ENCODE peak calls at places on chromosomes 2 and 18, in five cellular contexts. One of them, this sample, is unnamed.

GRCh38 chr2:161905389-161906046 is 168.5 kb downstream of the DPP4 start:
- DNase-seq in fibroblast of villous mesenchyme: no peak
- DNase-seq in AG04449: no peak
- DNase-seq in lung: no peak
- DNase-seq in NB4: no peak
- DNase-seq in this sample: peak

GRCh38 chr18:32040936-32041335 is 22.3 kb downstream of the RNF125 start:
- DNase-seq in NB4: peak
- DNase-seq in fibroblast of villous mesenchyme: no peak
- DNase-seq in AG04449: no peak
- DNase-seq in lung: no peak
- DNase-seq in this sample: no peak

GRCh38 chr2:159755788-159756187 is 42.2 kb downstream of the CD302 start:
- DNase-seq in AG04449: no peak
- DNase-seq in lung: no peak
- DNase-seq in fibroblast of villous mesenchyme: peak
- DNase-seq in NB4: peak
- DNase-seq in this sample: peak

GRCh38 chr18:74139888-74140287 is 7.7 kb downstream of the FBXO15 start:
- DNase-seq in NB4: peak
- DNase-seq in fibroblast of villous mesenchyme: peak
- DNase-seq in AG04449: no peak
- DNase-seq in lung: no peak
- DNase-seq in this sample: no peak

GRCh38 chr2:175393851-175394250 is 212.3 kb upstream of the ATP5MC3 start:
- DNase-seq in AG04449: no peak
- DNase-seq in NB4: no peak
- DNase-seq in lung: no peak
- DNase-seq in fibroblast of villous mesenchyme: no peak
- DNase-seq in this sample: peak

GRCh38 chr18:75244336-75244735 is 33.7 kb downstream of the TSHZ1 start:
- DNase-seq in fibroblast of villous mesenchyme: no peak
- DNase-seq in lung: no peak
- DNase-seq in AG04449: no peak
- DNase-seq in NB4: peak
- DNase-seq in this sample: peak

GRCh38 chr2:236578411-236578846 is 8.8 kb downstream of the ACKR3 start:
- DNase-seq in fibroblast of villous mesenchyme: no peak
- DNase-seq in AG04449: no peak
- DNase-seq in NB4: no peak
- DNase-seq in lung: no peak
- DNase-seq in this sample: no peak

GRCh38 chr18:69590150-69590549 is 189.5 kb downstream of the DOK6 start:
- DNase-seq in AG04449: no peak
- DNase-seq in lung: no peak
- DNase-seq in fibroblast of villous mesenchyme: peak
- DNase-seq in NB4: no peak
- DNase-seq in this sample: no peak

GRCh38 chr2:239721531-239721930 is 303.6 kb downstream of the NDUFA10 start:
- DNase-seq in NB4: no peak
- DNase-seq in fibroblast of villous mesenchyme: no peak
- DNase-seq in lung: no peak
- DNase-seq in AG04449: no peak
- DNase-seq in this sample: no peak

GRCh38 chr2:66445781-66446177 is 10.9 kb downstream of the MEIS1 start:
- DNase-seq in fibroblast of villous mesenchyme: peak
- DNase-seq in NB4: no peak
- DNase-seq in AG04449: no peak
- DNase-seq in lung: no peak
- DNase-seq in this sample: no peak

GRCh38 chr2:208929489-208929864 is 494.4 kb upstream of the MAP2 start:
- DNase-seq in fibroblast of villous mesenchyme: peak
- DNase-seq in NB4: no peak
- DNase-seq in lung: no peak
- DNase-seq in AG04449: no peak
- DNase-seq in this sample: peak

GRCh38 chr2:125596612-125597011 is 1059.3 kb upstream of the GYPC start:
- DNase-seq in lung: no peak
- DNase-seq in fibroblast of villous mesenchyme: no peak
- DNase-seq in AG04449: no peak
- DNase-seq in NB4: no peak
- DNase-seq in this sample: no peak

GRCh38 chr2:199922856-199923255 is 11.8 kb downstream of the C2orf69 start:
- DNase-seq in lung: no peak
- DNase-seq in NB4: peak
- DNase-seq in AG04449: no peak
- DNase-seq in fibroblast of villous mesenchyme: peak
- DNase-seq in this sample: no peak

GRCh38 chr2:75054296-75054695 is 95.9 kb downstream of the POLE4 start:
- DNase-seq in NB4: no peak
- DNase-seq in AG04449: no peak
- DNase-seq in fibroblast of villous mesenchyme: no peak
- DNase-seq in lung: no peak
- DNase-seq in this sample: no peak

DNA sequence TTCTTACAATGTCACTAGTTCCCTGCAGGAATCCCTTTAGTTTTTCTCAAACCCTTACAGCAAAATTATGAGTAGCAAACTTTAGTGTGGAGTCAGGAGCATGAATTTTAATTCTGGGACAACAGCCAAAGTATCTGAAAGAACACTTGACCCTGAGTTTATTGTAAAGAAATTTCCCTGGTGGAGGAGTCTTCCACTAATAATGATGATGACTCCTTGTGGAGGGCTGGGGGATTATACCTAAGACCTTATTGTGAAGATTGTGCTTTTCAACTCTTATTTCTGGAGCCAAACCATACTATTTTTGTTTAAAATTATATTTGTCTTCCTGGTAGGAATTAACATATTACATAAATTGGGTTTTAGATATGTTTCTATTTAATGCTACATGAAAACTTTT is 217.0 kb downstream of the MYO3B start:
- DNase-seq in fibroblast of villous mesenchyme: no peak
- DNase-seq in lung: no peak
- DNase-seq in AG04449: no peak
- DNase-seq in NB4: no peak
- DNase-seq in this sample: no peak
- TF ChIP-seq CTCF in fibroblast of villous mesenchyme: peak
- TF ChIP-seq CTCF in lung: no peak
- TF ChIP-seq CTCF in AG04449: no peak
- TF ChIP-seq CTCF in NB4: no peak
- TF ChIP-seq CTCF in this sample: no peak

DNA sequence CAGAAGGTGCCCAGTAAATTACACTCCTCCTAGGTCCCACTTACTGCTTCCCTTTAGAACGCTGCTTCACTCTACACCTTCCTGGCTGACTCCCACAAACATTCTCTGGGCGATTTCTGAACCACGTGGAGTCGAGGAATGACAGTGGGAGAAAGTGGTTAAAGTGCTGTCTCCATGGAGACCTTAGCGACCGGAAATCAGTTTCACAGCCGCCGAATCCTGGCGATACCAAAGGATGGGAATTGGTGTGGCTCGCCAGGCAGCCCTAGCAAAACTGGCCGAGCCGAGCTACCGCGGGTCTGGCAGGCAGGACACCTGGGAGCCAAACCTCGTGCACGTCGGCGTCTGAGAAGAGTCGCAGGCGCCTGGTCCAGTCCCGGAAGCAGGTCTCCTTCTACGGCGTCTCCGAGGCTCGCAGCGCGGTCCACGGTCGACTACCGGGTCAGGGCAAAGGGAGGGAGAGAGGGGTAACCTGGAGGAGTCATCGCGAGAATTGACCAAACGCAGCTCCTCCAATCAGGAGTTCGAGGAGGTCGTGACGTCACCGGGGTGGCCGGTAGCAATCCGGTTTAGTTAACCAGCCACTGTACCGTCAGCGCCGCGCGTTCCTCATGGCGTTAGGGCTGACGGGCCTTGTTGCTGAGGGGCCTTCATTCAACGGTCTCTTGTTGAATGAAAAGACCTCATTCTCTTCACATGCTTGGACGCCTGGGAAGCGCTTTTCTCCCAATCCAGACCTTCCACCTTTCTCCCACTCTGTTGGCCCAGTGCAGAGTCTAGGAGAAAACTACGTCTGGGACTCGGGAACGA is at the start of gene THADA:
- DNase-seq in AG04449: peak
- DNase-seq in lung: peak
- DNase-seq in NB4: peak
- DNase-seq in fibroblast of villous mesenchyme: peak
- DNase-seq in this sample: peak
- TF ChIP-seq CTCF in AG04449: no peak
- TF ChIP-seq CTCF in lung: no peak
- TF ChIP-seq CTCF in NB4: no peak
- TF ChIP-seq CTCF in fibroblast of villous mesenchyme: no peak
- TF ChIP-seq CTCF in this sample: no peak

GRCh38 chr2:189719531-189719930 is 43.1 kb downstream of the OSGEPL1 start:
- DNase-seq in fibroblast of villous mesenchyme: no peak
- DNase-seq in AG04449: no peak
- DNase-seq in NB4: peak
- DNase-seq in lung: no peak
- DNase-seq in this sample: no peak
- TF ChIP-seq CTCF in fibroblast of villous mesenchyme: no peak
- TF ChIP-seq CTCF in AG04449: no peak
- TF ChIP-seq CTCF in NB4: no peak
- TF ChIP-seq CTCF in lung: no peak
- TF ChIP-seq CTCF in this sample: no peak

GRCh38 chr2:186346216-186346615 is 139.8 kb upstream of the ZC3H15 start:
- DNase-seq in AG04449: no peak
- DNase-seq in fibroblast of villous mesenchyme: no peak
- DNase-seq in NB4: no peak
- DNase-seq in lung: no peak
- DNase-seq in this sample: no peak
- TF ChIP-seq CTCF in AG04449: no peak
- TF ChIP-seq CTCF in fibroblast of villous mesenchyme: no peak
- TF ChIP-seq CTCF in NB4: no peak
- TF ChIP-seq CTCF in lung: no peak
- TF ChIP-seq CTCF in this sample: no peak

GRCh38 chr2:212991120-212991519 is 160.3 kb downstream of the IKZF2 start:
- DNase-seq in AG04449: no peak
- DNase-seq in fibroblast of villous mesenchyme: no peak
- DNase-seq in lung: no peak
- DNase-seq in NB4: no peak
- DNase-seq in this sample: no peak

GRCh38 chr2:212990697-212991096 is 160.7 kb downstream of the IKZF2 start:
- DNase-seq in AG04449: no peak
- DNase-seq in NB4: peak
- DNase-seq in lung: no peak
- DNase-seq in fibroblast of villous mesenchyme: no peak
- DNase-seq in this sample: no peak

GRCh38 chr2:212984129-212984528 is 167.3 kb downstream of the IKZF2 start:
- DNase-seq in fibroblast of villous mesenchyme: peak
- DNase-seq in lung: no peak
- DNase-seq in AG04449: no peak
- DNase-seq in NB4: no peak
- DNase-seq in this sample: no peak

DNA sequence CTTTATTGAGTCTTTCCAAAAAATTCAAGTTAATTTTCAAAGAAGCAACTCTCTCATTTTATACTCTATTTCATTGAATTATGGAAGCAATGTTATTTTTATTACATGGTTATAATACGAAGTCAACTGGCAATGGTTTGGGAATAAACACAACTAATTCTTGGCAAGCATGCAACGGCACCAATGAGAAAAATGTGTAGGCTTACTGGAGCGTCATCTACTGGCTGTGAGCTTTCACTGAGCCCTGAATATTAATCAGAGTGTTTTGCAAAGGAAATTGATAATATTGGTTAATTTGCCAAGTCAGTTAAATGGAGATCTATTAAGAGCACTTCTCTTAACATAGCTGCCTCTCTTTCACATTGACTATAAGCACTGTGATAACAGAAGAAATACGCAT is 163.9 kb downstream of the IKZF2 start:
- DNase-seq in AG04449: no peak
- DNase-seq in lung: no peak
- DNase-seq in NB4: no peak
- DNase-seq in fibroblast of villous mesenchyme: no peak
- DNase-seq in this sample: no peak
- TF ChIP-seq CTCF in AG04449: no peak
- TF ChIP-seq CTCF in lung: no peak
- TF ChIP-seq CTCF in NB4: no peak
- TF ChIP-seq CTCF in fibroblast of villous mesenchyme: no peak
- TF ChIP-seq CTCF in this sample: no peak

This sample was measured in Calu3.